ENCODE peak calls at places on chromosomes 11 and 22, in eight cellular contexts. One of them, this sample, is unnamed.

GRCh38 chr22:46979506-46979905 is 217.1 kb downstream of the TBC1D22A start:
- DNase-seq in ovary: no peak
- DNase-seq in GM12892: no peak
- DNase-seq in A549: no peak
- DNase-seq in sigmoid colon: peak
- DNase-seq in HCT116: no peak
- DNase-seq in tibial nerve: no peak
- DNase-seq in transverse colon: no peak
- DNase-seq in this sample: no peak

GRCh38 chr11:47948137-47948536 is 32.2 kb upstream of the PTPRJ start:
- DNase-seq in GM12892: no peak
- DNase-seq in sigmoid colon: no peak
- DNase-seq in transverse colon: no peak
- DNase-seq in A549: no peak
- DNase-seq in tibial nerve: no peak
- DNase-seq in ovary: no peak
- DNase-seq in HCT116: no peak
- DNase-seq in this sample: no peak

GRCh38 chr11:120807414-120808150 is 216.3 kb upstream of the TBCEL start:
- DNase-seq in GM12892: no peak
- DNase-seq in ovary: no peak
- DNase-seq in sigmoid colon: no peak
- DNase-seq in HCT116: no peak
- DNase-seq in A549: peak
- DNase-seq in transverse colon: no peak
- DNase-seq in tibial nerve: no peak
- DNase-seq in this sample: no peak

GRCh38 chr11:93888026-93888425 is 37.6 kb upstream of the VSTM5 start:
- DNase-seq in ovary: no peak
- DNase-seq in A549: no peak
- DNase-seq in HCT116: no peak
- DNase-seq in transverse colon: no peak
- DNase-seq in sigmoid colon: no peak
- DNase-seq in GM12892: no peak
- DNase-seq in tibial nerve: no peak
- DNase-seq in this sample: no peak

GRCh38 chr11:37946155-37946766 is 1348.2 kb upstream of the RAG2 start:
- DNase-seq in sigmoid colon: no peak
- DNase-seq in HCT116: no peak
- DNase-seq in tibial nerve: no peak
- DNase-seq in ovary: no peak
- DNase-seq in A549: no peak
- DNase-seq in transverse colon: peak
- DNase-seq in GM12892: no peak
- DNase-seq in this sample: peak

GRCh38 chr22:46893281-46894020 is 131.0 kb downstream of the TBC1D22A start:
- DNase-seq in A549: no peak
- DNase-seq in sigmoid colon: no peak
- DNase-seq in HCT116: no peak
- DNase-seq in transverse colon: no peak
- DNase-seq in tibial nerve: no peak
- DNase-seq in GM12892: no peak
- DNase-seq in ovary: no peak
- DNase-seq in this sample: peak

GRCh38 chr11:17890333-17890732 is 122.5 kb downstream of the SERGEF start:
- DNase-seq in sigmoid colon: no peak
- DNase-seq in A549: no peak
- DNase-seq in ovary: no peak
- DNase-seq in tibial nerve: no peak
- DNase-seq in transverse colon: no peak
- DNase-seq in HCT116: no peak
- DNase-seq in GM12892: no peak
- DNase-seq in this sample: no peak

GRCh38 chr11:35523861-35524260 is 1.6 kb downstream of the PAMR1 start:
- DNase-seq in A549: no peak
- DNase-seq in ovary: no peak
- DNase-seq in HCT116: no peak
- DNase-seq in GM12892: no peak
- DNase-seq in transverse colon: no peak
- DNase-seq in tibial nerve: no peak
- DNase-seq in sigmoid colon: no peak
- DNase-seq in this sample: no peak

GRCh38 chr11:119363081-119363861 is 16.8 kb upstream of the MFRP start:
- DNase-seq in tibial nerve: no peak
- DNase-seq in GM12892: no peak
- DNase-seq in A549: no peak
- DNase-seq in HCT116: no peak
- DNase-seq in ovary: peak
- DNase-seq in sigmoid colon: no peak
- DNase-seq in transverse colon: no peak
- DNase-seq in this sample: peak

DNA sequence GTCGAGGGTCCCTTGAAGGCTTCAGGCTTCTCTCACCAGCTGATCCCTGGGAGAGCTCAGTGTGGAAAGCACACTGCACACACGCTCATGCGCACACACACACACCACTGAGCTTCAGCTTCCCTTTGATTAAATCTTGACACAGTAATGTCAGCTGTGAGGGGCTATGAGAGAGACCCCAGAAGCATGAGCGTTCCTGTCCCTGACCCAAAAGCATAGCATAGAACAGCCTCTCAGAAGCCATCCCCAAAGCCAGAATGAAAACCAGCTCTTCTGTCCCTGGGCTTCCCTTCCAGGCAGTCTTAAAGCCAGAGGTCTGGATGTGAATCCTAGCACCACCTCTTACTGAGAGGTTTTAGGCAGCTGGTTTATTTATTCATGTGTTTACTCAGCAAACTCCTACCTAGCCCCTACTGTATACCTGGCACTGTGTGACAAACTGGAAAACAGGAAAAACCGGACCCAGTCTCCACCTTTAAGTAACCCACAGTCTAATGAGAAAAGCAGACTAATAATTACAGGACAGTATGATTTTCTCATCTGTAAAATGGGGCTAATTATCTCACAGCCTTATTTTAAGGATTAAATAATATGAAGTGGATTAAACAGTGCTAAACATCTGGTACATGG is 15.9 kb downstream of the GALNT18 start:
- DNase-seq in ovary: no peak
- DNase-seq in GM12892: no peak
- DNase-seq in HCT116: no peak
- DNase-seq in sigmoid colon: no peak
- DNase-seq in tibial nerve: no peak
- DNase-seq in A549: no peak
- DNase-seq in transverse colon: no peak
- DNase-seq in this sample: no peak
- TF ChIP-seq POLR2A in ovary: no peak
- TF ChIP-seq POLR2A in GM12892: no peak
- TF ChIP-seq POLR2A in HCT116: no peak
- TF ChIP-seq POLR2A in sigmoid colon: no peak
- TF ChIP-seq POLR2A in tibial nerve: no peak
- TF ChIP-seq POLR2A in A549: no peak
- TF ChIP-seq POLR2A in transverse colon: no peak
- TF ChIP-seq POLR2A in this sample: no peak

GRCh38 chr22:37746366-37747089 is 49.7 kb downstream of the TRIOBP start:
- DNase-seq in A549: no peak
- DNase-seq in sigmoid colon: no peak
- DNase-seq in HCT116: no peak
- DNase-seq in transverse colon: no peak
- DNase-seq in tibial nerve: no peak
- DNase-seq in ovary: peak
- DNase-seq in GM12892: peak
- DNase-seq in this sample: no peak

GRCh38 chr22:37745548-37746365 is 48.9 kb downstream of the TRIOBP start:
- DNase-seq in tibial nerve: peak
- DNase-seq in A549: peak
- DNase-seq in sigmoid colon: peak
- DNase-seq in transverse colon: peak
- DNase-seq in GM12892: peak
- DNase-seq in ovary: peak
- DNase-seq in HCT116: no peak
- DNase-seq in this sample: peak

GRCh38 chr22:37747715-37748100 is 50.9 kb downstream of the TRIOBP start:
- DNase-seq in A549: no peak
- DNase-seq in transverse colon: no peak
- DNase-seq in ovary: no peak
- DNase-seq in GM12892: no peak
- DNase-seq in HCT116: no peak
- DNase-seq in tibial nerve: no peak
- DNase-seq in sigmoid colon: no peak
- DNase-seq in this sample: no peak

GRCh38 chr22:37748659-37749058 is 51.8 kb downstream of the TRIOBP start:
- DNase-seq in tibial nerve: no peak
- DNase-seq in sigmoid colon: no peak
- DNase-seq in GM12892: no peak
- DNase-seq in ovary: no peak
- DNase-seq in A549: no peak
- DNase-seq in HCT116: no peak
- DNase-seq in transverse colon: no peak
- DNase-seq in this sample: no peak

GRCh38 chr22:37747090-37747714 is 50.4 kb downstream of the TRIOBP start:
- DNase-seq in sigmoid colon: peak
- DNase-seq in transverse colon: no peak
- DNase-seq in HCT116: no peak
- DNase-seq in ovary: peak
- DNase-seq in tibial nerve: peak
- DNase-seq in GM12892: no peak
- DNase-seq in A549: no peak
- DNase-seq in this sample: no peak
- TF ChIP-seq POLR2A in sigmoid colon: no peak
- TF ChIP-seq POLR2A in transverse colon: no peak
- TF ChIP-seq POLR2A in HCT116: peak
- TF ChIP-seq POLR2A in ovary: no peak
- TF ChIP-seq POLR2A in tibial nerve: no peak
- TF ChIP-seq POLR2A in GM12892: no peak
- TF ChIP-seq POLR2A in A549: peak
- TF ChIP-seq POLR2A in this sample: peak

DNA sequence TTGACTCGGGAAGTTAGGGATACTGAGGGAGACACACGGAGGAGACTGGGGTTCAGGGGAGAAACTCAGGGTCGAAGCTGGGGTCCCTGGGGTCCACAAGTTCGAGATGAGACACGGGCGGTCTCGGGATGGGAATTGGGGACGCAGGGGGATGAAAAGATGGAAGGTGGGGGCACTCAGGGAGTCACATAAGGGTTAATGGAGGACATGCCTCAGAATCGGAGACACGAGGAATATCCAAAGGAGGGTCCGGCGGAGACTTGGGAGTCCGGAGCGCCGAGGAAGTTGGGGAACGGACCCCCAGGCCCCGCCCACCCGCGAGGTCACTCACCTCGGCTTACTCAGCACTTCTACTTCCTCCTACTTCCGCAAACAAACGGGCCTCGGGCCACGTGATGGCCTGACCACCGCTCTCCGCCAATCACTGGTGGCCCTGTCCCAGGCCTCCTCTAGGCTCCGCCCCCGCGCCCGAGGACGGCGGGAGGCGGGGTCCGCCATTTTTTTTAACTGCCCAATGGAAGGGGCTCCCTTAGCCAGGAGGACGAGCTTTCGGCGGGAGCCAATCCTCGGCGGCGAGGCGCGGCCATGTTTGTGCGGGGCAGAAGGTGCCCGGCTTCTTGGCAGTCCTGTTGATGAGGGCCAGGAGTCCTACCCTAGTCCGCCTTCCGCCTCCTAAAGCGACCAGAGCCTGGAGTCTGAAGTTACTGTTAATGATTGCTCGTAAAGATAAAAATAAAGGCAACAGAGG is at the start of gene PLA2G6:
- DNase-seq in tibial nerve: peak
- DNase-seq in HCT116: peak
- DNase-seq in GM12892: peak
- DNase-seq in ovary: peak
- DNase-seq in sigmoid colon: peak
- DNase-seq in A549: peak
- DNase-seq in transverse colon: peak
- DNase-seq in this sample: peak
- TF ChIP-seq POLR2A in tibial nerve: peak
- TF ChIP-seq POLR2A in HCT116: no peak
- TF ChIP-seq POLR2A in GM12892: no peak
- TF ChIP-seq POLR2A in ovary: peak
- TF ChIP-seq POLR2A in sigmoid colon: no peak
- TF ChIP-seq POLR2A in A549: peak
- TF ChIP-seq POLR2A in transverse colon: peak
- TF ChIP-seq POLR2A in this sample: no peak

GRCh38 chr11:83158474-83158786 is 1.5 kb downstream of the PCF11 start:
- DNase-seq in sigmoid colon: no peak
- DNase-seq in HCT116: no peak
- DNase-seq in GM12892: no peak
- DNase-seq in ovary: no peak
- DNase-seq in tibial nerve: no peak
- DNase-seq in transverse colon: no peak
- DNase-seq in A549: no peak
- DNase-seq in this sample: no peak

GRCh38 chr11:83157755-83158473 is 983 bp downstream of the PCF11 start:
- DNase-seq in ovary: peak
- DNase-seq in A549: peak
- DNase-seq in GM12892: no peak
- DNase-seq in tibial nerve: peak
- DNase-seq in HCT116: no peak
- DNase-seq in transverse colon: peak
- DNase-seq in sigmoid colon: peak
- DNase-seq in this sample: peak

GRCh38 chr11:83156996-83157754 is at the start of gene PCF11:
- DNase-seq in ovary: no peak
- DNase-seq in sigmoid colon: no peak
- DNase-seq in A549: peak
- DNase-seq in tibial nerve: no peak
- DNase-seq in GM12892: no peak
- DNase-seq in HCT116: no peak
- DNase-seq in transverse colon: no peak
- DNase-seq in this sample: no peak

GRCh38 chr11:83158965-83159900 is 2.3 kb downstream of the PCF11 start:
- DNase-seq in transverse colon: no peak
- DNase-seq in A549: no peak
- DNase-seq in tibial nerve: no peak
- DNase-seq in HCT116: no peak
- DNase-seq in sigmoid colon: no peak
- DNase-seq in ovary: no peak
- DNase-seq in GM12892: no peak
- DNase-seq in this sample: no peak

DNA sequence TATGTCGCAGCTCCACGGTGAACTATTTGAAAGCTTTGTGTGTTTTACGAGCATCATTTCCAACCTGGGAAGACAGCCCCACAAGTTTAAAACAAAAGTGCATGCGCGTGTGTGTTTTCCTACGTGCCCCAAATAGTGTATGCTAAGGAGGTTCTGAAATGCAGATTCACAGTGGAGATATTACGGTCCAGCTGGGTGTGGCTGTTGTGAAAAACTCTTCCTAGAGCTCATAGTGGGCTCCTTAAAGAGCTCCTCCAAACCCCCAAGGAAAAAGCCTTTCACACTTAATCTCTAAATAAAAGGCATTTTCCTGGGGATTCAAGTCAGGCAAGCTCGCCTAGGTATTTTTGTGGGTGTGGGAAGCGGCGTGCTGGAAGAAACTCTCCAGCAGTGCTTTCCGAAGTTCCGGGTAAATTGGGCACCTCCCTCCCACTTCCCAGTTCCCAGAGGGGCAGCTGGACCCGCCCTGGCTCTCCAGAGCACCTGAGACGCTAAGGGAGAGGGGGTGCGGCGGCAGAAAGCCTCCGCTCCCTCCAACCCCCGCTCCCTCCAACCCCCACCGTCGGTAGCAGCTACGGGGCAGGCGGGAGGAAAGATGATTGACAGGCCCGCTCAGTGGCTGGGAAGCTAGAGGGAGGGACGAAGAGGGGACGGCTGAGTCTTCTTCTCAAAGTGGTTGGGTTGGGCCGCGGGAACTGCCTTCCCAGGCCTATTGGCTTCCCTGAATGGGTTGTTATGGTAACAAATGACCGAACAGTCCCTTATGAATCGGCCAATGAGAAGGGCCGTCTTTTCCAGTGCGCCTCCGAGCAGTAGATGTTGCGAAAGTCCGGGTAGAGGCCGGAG is 558 bp upstream of the PCF11 start:
- DNase-seq in ovary: peak
- DNase-seq in sigmoid colon: peak
- DNase-seq in transverse colon: peak
- DNase-seq in GM12892: peak
- DNase-seq in A549: peak
- DNase-seq in tibial nerve: peak
- DNase-seq in HCT116: peak
- DNase-seq in this sample: peak
- TF ChIP-seq POLR2A in ovary: peak
- TF ChIP-seq POLR2A in sigmoid colon: peak
- TF ChIP-seq POLR2A in transverse colon: no peak
- TF ChIP-seq POLR2A in GM12892: no peak
- TF ChIP-seq POLR2A in A549: peak
- TF ChIP-seq POLR2A in tibial nerve: peak
- TF ChIP-seq POLR2A in HCT116: peak
- TF ChIP-seq POLR2A in this sample: peak

This sample was measured in adrenal gland.